ENCODE peak calls at places on chromosomes 3 and 15, in eight cellular contexts. N is GM23248; T is cerebellum; B is astrocyte of the spinal cord; U is nucleus accumbens; W is tibial artery; K is activated naive CD8-positive, alpha-beta T cell treated with anti-CD3 and anti-CD28 coated beads, Interleukin-2, amount 50 U/mL, for 24 hours; E is GM13976. X is an unnamed sample.
A peak's percentile ranks its signal among the peaks of the same experiment; 100 is the strongest.

GRCh38 chr15:33440911-33441310 is 130.1 kb downstream of the RYR3 start:
- DNase-seq in N (no peak), T (no peak), B (no peak), U (no peak), W (no peak), K (no peak), E (no peak), X (peak; percentile 12)

GRCh38 chr15:58545307-58546065 is 113.7 kb downstream of the LIPC start:
- DNase-seq in N (no peak), T (no peak), B (peak; percentile 61), U (no peak), W (no peak), K (peak; percentile 36), E (no peak), X (no peak)

GRCh38 chr3:64405211-64405818 is 180.0 kb upstream of the PRICKLE2 start:
- DNase-seq in N (no peak), T (no peak), B (no peak), U (no peak), W (no peak), K (no peak), E (no peak), X (no peak)

GRCh38 chr3:49238274-49239127 is 38.5 kb downstream of the C3orf62 start:
- DNase-seq in N (peak; percentile 42), T (no peak), B (peak; percentile 13), U (no peak), W (peak; percentile 78), K (no peak), E (no peak), X (peak; percentile 98)

GRCh38 chr15:92666780-92667179 is 11.2 kb upstream of the FAM174B start:
- DNase-seq in N (no peak), T (no peak), B (no peak), U (no peak), W (peak; percentile 45), K (no peak), E (no peak), X (no peak)

GRCh38 chr3:143070977-143071551 is 48.5 kb upstream of the CHST2 start:
- DNase-seq in N (peak; percentile 93), T (no peak), B (peak; percentile 75), U (no peak), W (no peak), K (no peak), E (no peak), X (peak; percentile 81)

GRCh38 chr3:16059081-16059537 is 115.4 kb upstream of the GALNT15 start:
- DNase-seq in N (peak; percentile 49), T (no peak), B (peak; percentile 45), U (no peak), W (no peak), K (no peak), E (no peak), X (no peak)

GRCh38 chr15:92343869-92344643 is 49.6 kb upstream of the ST8SIA2 start:
- DNase-seq in N (no peak), T (peak; percentile 92), B (no peak), U (peak; percentile 55), W (no peak), K (no peak), E (no peak), X (no peak)

GRCh38 chr15:32802296-32802936 is 84.6 kb downstream of the GREM1 start:
- DNase-seq in N (peak; percentile 79), T (no peak), B (peak; percentile 96), U (no peak), W (no peak), K (peak; percentile 4), E (no peak), X (peak; percentile 25)

GRCh38 chr3:171679011-171679492 is 131.2 kb downstream of the PLD1 start:
- DNase-seq in N (no peak), T (no peak), B (no peak), U (no peak), W (no peak), K (no peak), E (no peak), X (no peak)